ENCODE peak calls at places on chromosomes 13 and 19, in nine cellular contexts. X is mesendoderm, K is fibroblast of mammary gland, G is AG04450, Z is aorta, J is SJSA1, O is PC-3, N is stomach, B is neuronal stem cell. M is an unnamed sample.

GRCh38 chr19:9407827-9408226 is 27.5 kb downstream of the ZNF266 start:
- DNase-seq in G (no peak), B (no peak), N (no peak), K (no peak), X (no peak), Z (no peak), J (no peak), O (no peak), M (no peak)

GRCh38 chr13:112168771-112169170 is 101.8 kb downstream of the SOX1 start:
- DNase-seq in N (no peak), Z (no peak), X (no peak), G (no peak), J (no peak), O (no peak), K (no peak), B (no peak), M (no peak)

GRCh38 chr13:98279473-98280175 is 102.6 kb upstream of the RNF113B start:
- DNase-seq in B (no peak), X (no peak), G (no peak), O (no peak), Z (peak), N (no peak), J (no peak), K (no peak), M (no peak)

GRCh38 chr19:45100202-45100600 is 7.2 kb downstream of the PPP1R37 start:
- DNase-seq in N (no peak), X (no peak), O (no peak), B (no peak), G (no peak), J (no peak), K (no peak), Z (no peak), M (no peak)

GRCh38 chr19:29724102-29724641 is 9.1 kb upstream of the C19orf12 start:
- DNase-seq in O (no peak), N (no peak), B (peak), Z (no peak), K (no peak), G (no peak), X (peak), J (no peak), M (no peak)

GRCh38 chr13:78100481-78100880 is 181.8 kb upstream of the EDNRB start:
- DNase-seq in Z (no peak), X (no peak), O (no peak), J (no peak), G (no peak), K (peak), N (no peak), B (no peak), M (no peak)

GRCh38 chr19:11092181-11092538 is 2.9 kb downstream of the LDLR start:
- DNase-seq in G (no peak), K (peak), O (peak), N (no peak), Z (no peak), B (no peak), J (no peak), X (no peak), M (no peak)

GRCh38 chr19:36152061-36152885 is at the start of gene COX7A1:
- DNase-seq in O (no peak), Z (peak), J (no peak), B (no peak), N (no peak), K (peak), X (no peak), G (no peak), M (no peak)

GRCh38 chr19:39320948-39321831 is 527 bp upstream of the LRFN1 start:
- DNase-seq in B (no peak), X (no peak), Z (no peak), N (no peak), J (no peak), G (no peak), K (no peak), O (no peak), M (no peak)

GRCh38 chr19:42634409-42635232 is 39.9 kb upstream of the CEACAM8 start:
- DNase-seq in J (peak), O (peak), N (peak), G (no peak), X (peak), K (peak), B (no peak), Z (no peak), M (peak)

GRCh38 chr19:558770-559439 is 13.5 kb upstream of the BSG start:
- DNase-seq in B (no peak), G (no peak), Z (no peak), X (peak), O (no peak), N (peak), J (no peak), K (no peak), M (peak)

GRCh38 chr13:39603424-39603947 is 493 bp upstream of the LHFPL6 start:
- DNase-seq in K (peak), J (peak), O (peak), X (peak), G (no peak), N (no peak), B (no peak), Z (peak), M (no peak)

GRCh38 chr13:70391678-70392077 is 283.4 kb upstream of the KLHL1 start:
- DNase-seq in N (peak), K (no peak), Z (no peak), B (no peak), J (no peak), O (peak), X (peak), G (no peak), M (peak)

GRCh38 chr13:26967119-26968038 is 204.2 kb downstream of the USP12 start:
- DNase-seq in J (no peak), N (no peak), O (no peak), X (no peak), B (no peak), Z (no peak), G (peak), K (peak), M (no peak)

GRCh38 chr19:15332311-15332996 is at the start of gene BRD4:
- DNase-seq in B (peak), O (peak), G (no peak), N (peak), K (peak), X (peak), J (peak), Z (peak), M (peak)

GRCh38 chr13:30881191-30881651 is 24.9 kb upstream of the MEDAG start:
- DNase-seq in G (no peak), O (no peak), B (no peak), X (no peak), N (no peak), J (no peak), K (peak), Z (peak), M (no peak)

GRCh38 chr13:52345631-52346251 is 60.2 kb downstream of the THSD1 start:
- DNase-seq in B (no peak), O (no peak), J (no peak), G (no peak), K (no peak), N (no peak), X (no peak), Z (no peak), M (no peak)

GRCh38 chr19:40592170-40592569 is 9.0 kb upstream of the LTBP4 start:
- DNase-seq in G (no peak), N (no peak), K (peak), B (no peak), O (peak), Z (no peak), X (peak), J (no peak), M (no peak)

GRCh38 chr13:31172001-31172400 is 10.3 kb upstream of the HSPH1 start:
- DNase-seq in N (no peak), G (no peak), Z (no peak), X (no peak), J (no peak), O (peak), B (no peak), K (peak), M (no peak)

GRCh38 chr13:39282400-39282972 is 244.2 kb downstream of the NHLRC3 start:
- DNase-seq in J (no peak), N (no peak), Z (no peak), K (no peak), B (no peak), O (no peak), X (no peak), G (no peak), M (no peak)

GRCh38 chr13:84563611-84564010 is 681.3 kb upstream of the SLITRK1 start:
- DNase-seq in N (no peak), K (no peak), O (no peak), B (no peak), J (no peak), Z (no peak), G (no peak), X (no peak), M (no peak)

GRCh38 chr19:37551123-37551993 is 43.2 kb downstream of the ZNF571 start:
- DNase-seq in G (peak), J (no peak), K (peak), B (no peak), N (no peak), X (peak), O (no peak), Z (no peak), M (peak)

GRCh38 chr19:2888739-2889224 is 11.9 kb upstream of the ZNF57 start:
- DNase-seq in G (no peak), J (no peak), Z (no peak), N (no peak), B (no peak), K (no peak), X (no peak), O (no peak), M (peak)

GRCh38 chr13:98541701-98542203 is 35.2 kb downstream of the STK24 start:
- DNase-seq in X (no peak), Z (no peak), K (peak), J (no peak), O (no peak), G (no peak), B (no peak), N (no peak), M (no peak)

GRCh38 chr13:92317066-92317465 is 909.5 kb upstream of the GPC6 start:
- DNase-seq in K (peak), Z (no peak), X (peak), O (no peak), N (no peak), J (peak), B (no peak), G (no peak), M (no peak)

GRCh38 chr13:107883561-107884175 is 331.7 kb downstream of the LIG4 start:
- DNase-seq in O (peak), X (no peak), K (no peak), J (peak), Z (no peak), B (no peak), G (peak), N (no peak), M (no peak)
- H3K4me3 ChIP-seq in O (peak), X (no peak), K (no peak), J (peak), Z (no peak), B (no peak), G (no peak), N (no peak), M (no peak)

GRCh38 chr19:33878912-33879810 is 82.5 kb downstream of the KCTD15 start:
- DNase-seq in J (no peak), B (no peak), G (no peak), X (no peak), Z (no peak), K (no peak), O (no peak), N (no peak), M (no peak)

GRCh38 chr19:33879818-33880575 is 83.3 kb downstream of the KCTD15 start:
- DNase-seq in J (no peak), G (no peak), X (no peak), O (no peak), K (no peak), N (no peak), B (no peak), Z (no peak), M (no peak)

GRCh38 chr19:33887891-33888290 is 91.2 kb downstream of the KCTD15 start:
- DNase-seq in N (no peak), Z (no peak), J (no peak), X (no peak), K (no peak), B (no peak), O (no peak), G (no peak), M (no peak)

GRCh38 chr19:33888665-33889064 is 92.0 kb downstream of the KCTD15 start:
- DNase-seq in J (no peak), K (no peak), X (no peak), O (no peak), B (no peak), G (no peak), Z (no peak), N (no peak), M (no peak)

DNA sequence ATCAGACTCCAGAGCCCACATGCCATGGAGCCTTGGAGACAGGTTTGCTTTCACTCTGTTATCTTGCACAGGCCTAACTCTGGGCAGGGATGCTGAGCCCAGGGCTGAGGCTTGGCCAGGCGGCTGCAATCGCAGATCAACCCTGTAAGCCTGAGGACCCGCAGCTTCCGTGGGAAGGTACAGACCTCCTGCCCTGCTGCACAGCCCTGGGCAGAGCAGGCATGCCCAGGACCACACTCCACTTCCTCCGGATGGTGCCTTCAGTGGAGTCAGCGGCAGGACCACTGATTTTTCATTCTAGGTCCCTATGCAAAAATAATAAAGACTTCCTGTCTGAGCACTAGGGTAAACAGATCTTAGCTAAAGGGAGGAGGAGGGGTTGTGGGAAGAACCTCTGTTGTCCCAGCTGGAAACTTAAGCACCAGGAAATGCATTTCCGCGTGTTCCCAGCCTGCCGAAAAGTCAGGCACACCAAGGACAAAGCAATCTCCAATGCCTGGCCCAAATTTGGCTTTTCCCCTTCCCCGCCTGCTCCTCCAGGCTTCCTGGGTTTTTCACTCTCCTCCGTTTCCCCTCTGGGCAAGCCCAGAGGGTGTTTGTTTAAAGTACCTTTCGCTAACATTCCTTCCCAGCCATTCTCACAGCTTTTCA is 87.3 kb downstream of the KCTD15 start:
- DNase-seq in Z (no peak), J (no peak), G (no peak), N (no peak), X (peak), B (no peak), O (peak), K (no peak), M (no peak)
- H3K4me3 ChIP-seq in Z (no peak), J (no peak), G (peak), N (no peak), X (no peak), B (no peak), O (no peak), K (no peak), M (no peak)

GRCh38 chr19:5827342-5827890 is 12.1 kb downstream of the FUT6 start:
- DNase-seq in N (no peak), Z (no peak), X (no peak), G (no peak), J (no peak), B (no peak), O (no peak), K (no peak), M (peak)
- H3K4me3 ChIP-seq in N (peak), Z (peak), X (no peak), G (peak), J (peak), B (peak), O (peak), K (peak), M (no peak)

DNA sequence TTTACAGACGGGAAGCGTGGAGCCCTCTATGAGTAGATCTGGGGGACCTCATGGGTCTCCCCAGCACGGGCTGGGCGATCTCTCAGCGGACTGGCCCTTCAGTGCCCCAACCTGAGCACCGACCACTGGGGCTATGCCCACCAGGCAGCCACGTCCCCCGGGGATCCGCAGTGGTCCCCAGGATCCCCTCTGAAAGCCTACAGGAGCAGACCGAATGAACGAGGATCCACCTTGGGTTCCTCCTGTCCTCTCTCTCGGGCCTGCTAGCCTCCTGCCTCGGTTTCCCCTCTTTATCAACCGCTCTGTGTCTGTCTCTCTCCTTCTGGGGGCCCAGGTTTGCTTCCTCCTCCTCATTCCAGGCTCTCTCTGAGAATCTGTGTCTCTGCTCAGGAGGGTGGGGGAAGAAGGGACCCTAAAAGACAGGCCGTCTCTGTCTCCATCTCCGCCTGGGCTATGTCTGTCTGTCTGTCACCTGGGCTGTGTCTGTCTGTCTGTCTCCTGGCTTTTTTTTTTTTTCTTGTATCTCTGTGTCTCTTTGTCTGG is 2.0 kb upstream of the MEIS3 start:
- DNase-seq in K (no peak), O (no peak), J (no peak), Z (no peak), G (no peak), N (no peak), B (no peak), X (no peak), M (no peak)
- H3K4me3 ChIP-seq in K (no peak), O (no peak), J (no peak), Z (no peak), G (no peak), N (no peak), B (peak), X (no peak), M (no peak)

GRCh38 chr19:7505288-7505681 is 10.6 kb upstream of the ZNF358 start:
- DNase-seq in K (no peak), Z (no peak), J (no peak), B (no peak), X (no peak), G (no peak), O (peak), N (no peak), M (peak)

GRCh38 chr19:7505682-7506384 is 10.1 kb upstream of the ZNF358 start:
- DNase-seq in O (no peak), X (peak), N (no peak), G (no peak), J (no peak), K (no peak), B (no peak), Z (peak), M (no peak)

GRCh38 chr19:7504684-7505083 is 11.2 kb upstream of the ZNF358 start:
- DNase-seq in G (no peak), J (no peak), Z (no peak), X (no peak), K (no peak), N (no peak), B (no peak), O (no peak), M (no peak)

GRCh38 chr19:7507884-7508283 is 8.0 kb upstream of the ZNF358 start:
- DNase-seq in N (peak), J (peak), K (peak), O (peak), B (no peak), X (peak), G (peak), Z (peak), M (peak)

DNA sequence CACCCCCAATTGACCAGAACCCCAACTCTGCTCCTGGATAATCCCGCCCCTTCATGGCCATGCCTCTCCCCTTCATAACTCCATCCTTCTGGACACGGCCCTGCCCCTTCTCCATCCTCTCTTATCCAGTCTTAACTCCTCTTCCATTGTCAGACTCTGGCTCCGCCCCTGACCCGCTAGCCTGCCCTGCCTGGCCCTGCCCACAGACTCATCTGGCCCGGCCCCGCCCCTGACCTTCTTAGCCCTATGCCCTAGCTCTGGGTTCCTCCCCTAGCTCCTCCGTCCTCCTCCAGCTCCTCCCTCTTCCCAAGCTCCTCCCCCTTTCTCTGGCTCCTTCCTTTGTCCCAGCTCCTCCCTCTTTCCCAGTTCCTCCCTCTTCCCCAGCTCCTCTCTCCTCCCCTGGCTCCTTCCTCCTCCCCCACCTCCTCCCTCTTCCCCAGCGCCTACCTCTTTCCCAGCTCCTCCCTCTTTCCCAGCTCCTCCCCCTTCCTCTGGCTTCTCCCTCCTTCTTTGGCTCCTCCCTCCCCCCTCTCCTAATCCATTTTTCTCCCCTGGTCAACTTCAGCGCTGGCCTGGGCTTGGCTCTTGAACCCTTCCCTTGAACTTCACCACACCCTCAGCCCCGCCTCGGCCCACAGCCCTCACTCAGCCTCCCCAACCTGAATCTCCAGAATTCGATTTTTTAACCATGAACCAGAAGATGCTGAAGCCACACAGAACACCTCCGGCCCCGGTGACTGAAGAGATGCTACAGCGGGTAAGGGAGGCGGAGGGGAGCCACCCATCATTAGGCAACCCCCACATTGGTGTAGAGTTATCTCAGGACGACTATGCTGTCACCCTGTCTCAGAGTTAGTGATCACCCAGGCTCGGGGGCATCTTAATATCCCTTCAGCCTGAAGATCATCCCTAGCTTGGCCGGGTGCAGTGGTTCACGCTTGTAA is 9.2 kb upstream of the ZNF358 start:
- DNase-seq in O (peak), N (peak), K (peak), Z (peak), X (peak), B (peak), G (no peak), J (peak), M (peak)
- H3K4me3 ChIP-seq in O (peak), N (no peak), K (peak), Z (no peak), X (no peak), B (no peak), G (no peak), J (no peak), M (no peak)

GRCh38 chr19:52923782-52924593 is 760 bp upstream of the ZNF888 start:
- DNase-seq in O (peak), N (peak), X (peak), K (peak), G (no peak), Z (peak), B (no peak), J (no peak), M (peak)
- H3K4me3 ChIP-seq in O (peak), N (peak), X (no peak), K (peak), G (peak), Z (peak), B (peak), J (peak), M (peak)